ENCODE peak calls at places on chromosomes 12 and 14, in four cellular contexts. U is kidney epithelial cell, G is neural progenitor cell, I is skeletal muscle cell. Y is an unnamed sample.

GRCh38 chr12:126747530-126748149 is 1519.3 kb upstream of the TMEM132C start:
- DNase-seq in U (no peak), G (peak; percentile 67), I (no peak), Y (no peak)

GRCh38 chr12:87841935-87842334 is 187.3 kb downstream of the C12orf50 start:
- DNase-seq in U (no peak), G (no peak), I (no peak), Y (no peak)

GRCh38 chr12:32124637-32125036 is 18.0 kb downstream of the BICD1 start:
- DNase-seq in U (no peak), G (peak; percentile 9), I (no peak), Y (no peak)

GRCh38 chr12:88578821-88579518 is 1.3 kb downstream of the KITLG start:
- DNase-seq in U (no peak), G (peak; percentile 64), I (no peak), Y (no peak)

GRCh38 chr14:77044776-77045569 is 16.5 kb upstream of the IRF2BPL start:
- DNase-seq in U (no peak), G (no peak), I (no peak), Y (no peak)

GRCh38 chr14:36556811-36557433 is 25.5 kb downstream of the NKX2-8 start:
- DNase-seq in U (no peak), G (peak; percentile 39), I (no peak), Y (no peak)

GRCh38 chr12:113055594-113056380 is 743 bp upstream of the DTX1 start:
- DNase-seq in U (no peak), G (no peak), I (no peak), Y (no peak)

GRCh38 chr14:31927348-31927826 is 149.7 kb upstream of the ARHGAP5 start:
- DNase-seq in U (peak; percentile 95), G (peak; percentile 58), I (peak; percentile 92), Y (peak; percentile 87)

GRCh38 chr12:38390968-38391367 is 74.4 kb downstream of the ALG10B start:
- DNase-seq in U (no peak), G (no peak), I (no peak), Y (no peak)